ENCODE peak calls at places on chromosomes 2 and 18, in five cellular contexts. I is CD8-positive, alpha-beta T cell; W is GM23338; Y is astrocyte; S is left ventricle myocardium inferior. F is an unnamed sample.

GRCh38 chr2:64251497-64252277 is 107.5 kb upstream of the PELI1 start:
- DNase-seq in I (no peak), Y (no peak), W (peak; percentile 83), S (no peak), F (no peak)

GRCh38 chr2:130920417-130921030 is 83.8 kb downstream of the ARHGEF4 start:
- DNase-seq in W (peak; percentile 93), I (peak; percentile 66), Y (peak; percentile 34), S (peak; percentile 51), F (no peak)

GRCh38 chr18:79438089-79438488 is 42.4 kb downstream of the NFATC1 start:
- DNase-seq in I (no peak), W (no peak), S (no peak), Y (no peak), F (no peak)

GRCh38 chr2:196479350-196479749 is 160.2 kb upstream of the CCDC150 start:
- DNase-seq in Y (peak; percentile 85), I (no peak), S (no peak), W (no peak), F (peak; percentile 62)

GRCh38 chr2:218074031-218074430 is 5.0 kb downstream of the RUFY4 start:
- DNase-seq in S (no peak), W (peak; percentile 78), I (no peak), Y (no peak), F (no peak)

GRCh38 chr2:241191101-241191500 is 2.6 kb downstream of the ANO7 start:
- DNase-seq in W (no peak), S (no peak), Y (no peak), I (no peak), F (no peak)

GRCh38 chr2:9769171-9770005 is 73.9 kb upstream of the TAF1B start:
- DNase-seq in I (no peak), Y (peak; percentile 36), W (peak; percentile 56), S (no peak), F (no peak)

GRCh38 chr2:104863585-104864279 is 9.8 kb downstream of the POU3F3 start:
- DNase-seq in W (peak; percentile 66), I (no peak), Y (no peak), S (no peak), F (no peak)

GRCh38 chr18:48940854-48941531 is 9.8 kb downstream of the SMAD7 start:
- DNase-seq in W (no peak), Y (no peak), I (peak; percentile 90), S (no peak), F (no peak)

GRCh38 chr18:63409301-63409700 is 13.0 kb downstream of the VPS4B start:
- DNase-seq in Y (peak; percentile 28), S (no peak), W (no peak), I (no peak), F (no peak)

GRCh38 chr2:160651416-160652200 is 158.0 kb upstream of the RBMS1 start:
- DNase-seq in S (no peak), I (no peak), Y (peak; percentile 64), W (no peak), F (no peak)

GRCh38 chr2:37569986-37570688 is 101.3 kb downstream of the CDC42EP3 start:
- DNase-seq in S (no peak), Y (peak; percentile 92), W (no peak), I (no peak), F (no peak)

GRCh38 chr2:176175729-176176074 is 12.8 kb upstream of the HOXD1 start:
- DNase-seq in W (peak; percentile 39), S (no peak), I (no peak), Y (peak; percentile 38), F (no peak)

GRCh38 chr18:70576281-70577022 is 287.6 kb downstream of the SOCS6 start:
- DNase-seq in Y (no peak), I (no peak), S (no peak), W (no peak), F (no peak)

GRCh38 chr18:61001138-61001537 is 332.1 kb upstream of the CDH20 start:
- DNase-seq in Y (no peak), W (no peak), I (no peak), S (no peak), F (peak; percentile 70)

GRCh38 chr2:75424936-75425619 is 135.7 kb downstream of the EVA1A start:
- DNase-seq in Y (peak; percentile 8), W (peak; percentile 29), S (no peak), I (no peak), F (no peak)
- TF ChIP-seq CTCF in Y (no peak), W (peak; percentile 37), S (no peak), I (no peak), F (peak; percentile 48)

GRCh38 chr18:7671105-7671504 is 104.0 kb downstream of the PTPRM start:
- DNase-seq in Y (no peak), S (no peak), W (no peak), I (no peak), F (no peak)
- H3K4me1 ChIP-seq in Y (no peaks in the 10 kb centered on the region), S (peaks cover 79% of the 10 kb centered on the region), W (peaks cover 10% of the 10 kb centered on the region), I (no peaks in the 10 kb centered on the region), F (no peaks in the 10 kb centered on the region)

GRCh38 chr2:235029054-235029453 is 77.2 kb downstream of the SH3BP4 start:
- DNase-seq in W (no peak), I (no peak), Y (no peak), S (no peak), F (no peak)
- H3K27ac ChIP-seq in W (no peak overlapping the region), I (no peak overlapping the region), Y (no peak overlapping the region), S (no peak overlapping the region), F (no peak overlapping the region)

DNA sequence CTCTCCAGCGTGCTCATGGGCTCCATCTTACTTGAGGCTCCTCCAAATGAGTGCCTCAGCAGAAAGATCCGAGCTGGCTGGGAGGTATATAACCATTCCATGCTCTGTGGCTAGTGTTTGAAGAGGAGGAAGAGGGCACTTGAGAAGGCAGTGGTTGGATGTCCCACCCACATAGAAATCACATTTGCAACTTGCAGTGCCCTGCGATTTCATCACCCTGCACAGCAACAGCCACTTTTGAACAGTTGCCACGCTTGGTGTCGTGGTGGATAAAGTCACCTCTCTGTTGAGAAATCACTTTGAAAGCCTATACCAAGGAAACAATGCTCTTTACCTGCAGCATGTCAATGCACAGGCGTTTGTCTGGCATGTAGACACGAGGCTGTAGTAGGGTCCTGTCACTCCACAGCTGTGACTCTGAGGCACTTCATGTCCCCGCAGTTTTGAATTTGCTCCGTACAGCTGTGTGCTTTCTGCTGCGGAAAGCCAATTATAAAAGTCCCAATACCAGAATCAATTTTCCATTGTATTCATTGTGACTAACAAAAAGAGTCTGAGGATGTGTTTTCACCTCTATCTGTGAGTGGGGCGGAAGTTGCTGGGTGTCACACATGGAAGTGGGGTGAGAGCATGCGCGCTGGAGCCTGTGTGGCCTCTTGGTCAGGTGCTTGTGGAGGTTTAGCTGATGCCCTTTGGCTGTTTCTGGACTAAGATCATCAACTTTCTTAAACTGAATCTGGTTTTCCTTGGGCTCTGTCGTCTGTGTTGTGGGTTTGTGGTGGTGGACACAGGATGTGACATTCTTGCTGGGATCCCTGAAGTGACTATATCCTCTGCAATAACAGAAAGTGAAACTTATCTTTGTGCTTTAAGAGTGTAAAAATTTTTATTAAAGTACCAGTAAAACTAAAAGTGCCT is 2.8 kb downstream of the CNDP2 start:
- DNase-seq in S (no peak), Y (peak; percentile 12), W (no peak), I (peak; percentile 81), F (no peak)
- TF ChIP-seq CTCF in S (no peak), Y (no peak), W (no peak), I (no peak), F (no peak)

GRCh38 chr2:12169721-12170120 is 423.3 kb downstream of the LPIN1 start:
- DNase-seq in I (no peak), S (peak; percentile 39), W (no peak), Y (peak; percentile 95), F (no peak)

GRCh38 chr2:12169060-12169406 is 422.6 kb downstream of the LPIN1 start:
- DNase-seq in S (no peak), I (no peak), W (no peak), Y (peak; percentile 94), F (no peak)

GRCh38 chr2:12168354-12169059 is 422.1 kb downstream of the LPIN1 start:
- DNase-seq in W (no peak), S (no peak), I (no peak), Y (no peak), F (no peak)

GRCh38 chr2:12170151-12170550 is 423.7 kb downstream of the LPIN1 start:
- DNase-seq in W (no peak), I (no peak), Y (no peak), S (no peak), F (no peak)

DNA sequence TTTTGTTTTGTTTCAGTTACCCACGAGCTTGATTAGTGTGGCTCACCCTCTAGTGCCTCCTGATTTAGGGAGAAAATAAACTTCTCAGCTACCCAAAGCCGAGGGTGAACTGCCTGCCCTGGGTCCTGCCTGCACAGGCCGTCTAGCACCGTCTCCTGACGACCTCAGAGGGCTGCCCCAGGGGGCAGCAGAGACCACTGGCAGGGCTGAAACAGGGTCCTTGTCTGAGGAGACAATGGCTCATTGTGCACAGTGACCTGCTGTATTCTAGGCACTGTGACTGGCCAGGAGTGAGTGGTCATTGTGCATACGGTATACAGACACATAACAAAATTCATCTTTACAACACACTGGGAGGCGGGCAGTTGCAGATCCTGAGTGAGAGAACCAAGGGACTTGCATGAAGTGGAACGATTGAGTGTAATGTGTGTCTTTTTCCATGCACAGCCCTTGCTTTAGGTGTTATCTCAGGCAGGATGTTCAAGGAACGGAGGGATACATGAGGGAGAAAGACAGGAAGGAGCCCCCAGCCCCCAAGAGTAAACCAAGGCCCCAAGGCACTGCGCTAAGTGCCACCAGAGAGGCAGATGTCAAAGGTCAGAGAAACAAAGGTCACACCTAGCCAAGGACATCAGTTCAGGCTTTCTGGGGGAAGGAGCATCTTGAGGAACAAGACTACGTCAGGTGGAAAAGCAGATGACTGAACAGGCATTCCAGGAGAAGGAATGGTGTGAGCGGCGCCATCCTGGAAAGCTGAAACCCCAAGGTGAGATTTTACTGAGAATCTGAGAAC is 421.3 kb downstream of the LPIN1 start:
- DNase-seq in S (no peak), I (no peak), Y (no peak), W (peak; percentile 31), F (no peak)
- H3K4me1 ChIP-seq in S (peaks cover 29% of the 10 kb centered on the region), I (peaks cover 24% of the 10 kb centered on the region), Y (peaks cover 14% of the 10 kb centered on the region), W (no peaks in the 10 kb centered on the region), F (no peaks in the 10 kb centered on the region)

F was measured in foreskin keratinocyte.